ENCODE peak calls at places on chromosome 5, in eight cellular contexts. A is HCT116, Y is transverse colon, I is tibial nerve, Q is HepG2, C is breast epithelium, R is upper lobe of left lung, P is spleen. L is an unnamed sample. For H3K4me1 and H3K27me3, the result is how much of the 10 kb centered on the place peaks cover.

GRCh38 chr5:174145821-174146220 is 100.3 kb downstream of the NSG2 start:
- DNase-seq in I (no peak), C (no peak), Y (no peak), P (no peak), Q (no peak), R (no peak), A (no peak), L (no peak)

GRCh38 chr5:141260458-141261237 is 15.5 kb downstream of the PCDHB15 start:
- DNase-seq in C (no peak), Q (no peak), Y (no peak), A (no peak), P (no peak), R (no peak), I (no peak), L (no peak)

GRCh38 chr5:146291421-146292074 is 47.1 kb upstream of the POU4F3 start:
- DNase-seq in P (no peak), A (peak), C (no peak), R (no peak), I (no peak), Y (no peak), Q (peak), L (no peak)

GRCh38 chr5:120152472-120152871 is 311.6 kb upstream of the PRR16 start:
- DNase-seq in R (no peak), P (no peak), C (no peak), Q (no peak), I (no peak), Y (no peak), A (no peak), L (no peak)

GRCh38 chr5:149093625-149094024 is 30.8 kb upstream of the SH3TC2 start:
- DNase-seq in A (no peak), C (no peak), I (no peak), R (no peak), P (no peak), Y (no peak), Q (no peak), L (no peak)

GRCh38 chr5:142186821-142187594 is 78.4 kb downstream of the NDFIP1 start:
- DNase-seq in P (no peak), R (no peak), C (no peak), Q (peak), Y (no peak), I (no peak), A (no peak), L (no peak)

GRCh38 chr5:89255845-89256463 is 373.0 kb upstream of the MEF2C start:
- DNase-seq in Y (no peak), Q (no peak), P (no peak), R (no peak), C (no peak), I (no peak), A (peak), L (no peak)

GRCh38 chr5:43643327-43643726 is 40.3 kb downstream of the NNT start:
- DNase-seq in Q (no peak), P (no peak), C (no peak), R (no peak), Y (no peak), A (no peak), I (no peak), L (no peak)

GRCh38 chr5:452856-453710 is 10.1 kb downstream of the EXOC3 start:
- DNase-seq in R (peak), Y (peak), A (no peak), P (peak), I (no peak), Q (no peak), C (no peak), L (peak)

GRCh38 chr5:135484563-135485157 is 32.5 kb upstream of the TIFAB start:
- DNase-seq in C (no peak), P (no peak), A (no peak), R (peak), Y (no peak), Q (no peak), I (no peak), L (no peak)

GRCh38 chr5:113022661-113023060 is 46.1 kb downstream of the DCP2 start:
- DNase-seq in A (no peak), Q (no peak), I (no peak), R (no peak), Y (no peak), P (no peak), C (no peak), L (no peak)

GRCh38 chr5:97629281-97629680 is 446.2 kb upstream of the RIOK2 start:
- DNase-seq in I (peak), Y (no peak), A (peak), P (no peak), R (no peak), C (peak), Q (no peak), L (no peak)

GRCh38 chr5:133353741-133354140 is 258.6 kb downstream of the FSTL4 start:
- DNase-seq in Q (no peak), R (no peak), C (no peak), I (no peak), P (no peak), Y (no peak), A (no peak), L (no peak)

GRCh38 chr5:147481376-147481775 is 28.5 kb downstream of the DPYSL3 start:
- DNase-seq in A (no peak), R (no peak), Q (no peak), P (no peak), C (no peak), I (no peak), Y (no peak), L (no peak)

GRCh38 chr5:169577966-169578365 is 5.6 kb upstream of the SPDL1 start:
- DNase-seq in R (no peak), A (no peak), Y (no peak), I (no peak), P (no peak), C (no peak), Q (no peak), L (no peak)

GRCh38 chr5:14185336-14186131 is 42.4 kb downstream of the TRIO start:
- DNase-seq in C (no peak), Y (no peak), Q (no peak), I (no peak), A (no peak), R (peak), P (no peak), L (no peak)

GRCh38 chr5:67141644-67142043 is 55.0 kb downstream of the CD180 start:
- DNase-seq in A (no peak), C (no peak), Y (no peak), R (no peak), P (no peak), Q (no peak), I (no peak), L (no peak)

GRCh38 chr5:472076-472655 is 29.2 kb downstream of the EXOC3 start:
- DNase-seq in I (no peak), R (no peak), A (no peak), C (no peak), P (peak), Q (no peak), Y (peak), L (peak)

GRCh38 chr5:169161022-169161680 is 139.8 kb downstream of the SLIT3 start:
- DNase-seq in A (no peak), Y (no peak), R (no peak), I (peak), C (peak), P (no peak), Q (no peak), L (peak)

GRCh38 chr5:78776637-78777036 is 128.1 kb upstream of the LHFPL2 start:
- DNase-seq in Y (no peak), R (no peak), P (no peak), Q (peak), A (no peak), I (no peak), C (no peak), L (no peak)

GRCh38 chr5:175728885-175729828 is 71.3 kb downstream of the HRH2 start:
- DNase-seq in C (no peak), Y (no peak), I (no peak), R (no peak), A (no peak), Q (no peak), P (no peak), L (peak)

GRCh38 chr5:168432903-168433302 is 53.4 kb upstream of the RARS1 start:
- DNase-seq in Q (no peak), R (no peak), P (no peak), C (no peak), I (no peak), Y (no peak), A (no peak), L (no peak)

GRCh38 chr5:1268666-1269065 is 26.2 kb downstream of the TERT start:
- DNase-seq in R (no peak), Q (no peak), I (no peak), C (no peak), A (no peak), Y (no peak), P (no peak), L (no peak)

GRCh38 chr5:9529513-9529912 is 16.4 kb downstream of the SEMA5A start:
- DNase-seq in Y (no peak), P (no peak), I (no peak), C (no peak), A (no peak), Q (no peak), R (no peak), L (no peak)

GRCh38 chr5:67193479-67193878 is 3.1 kb downstream of the CD180 start:
- DNase-seq in C (no peak), Q (no peak), R (no peak), Y (no peak), I (no peak), A (no peak), P (no peak), L (no peak)

GRCh38 chr5:139378941-139379361 is 4.1 kb downstream of the SLC23A1 start:
- DNase-seq in R (no peak), A (no peak), C (no peak), Y (peak), Q (no peak), I (no peak), P (peak), L (peak)

GRCh38 chr5:109779036-109779735 is 89.5 kb downstream of the MAN2A1 start:
- DNase-seq in P (no peak), A (no peak), R (no peak), Q (no peak), I (no peak), C (no peak), Y (no peak), L (no peak)

GRCh38 chr5:16626696-16627264 is 10.0 kb upstream of the RETREG1 start:
- DNase-seq in C (no peak), I (no peak), Y (no peak), R (no peak), P (no peak), A (no peak), Q (no peak), L (no peak)

GRCh38 chr5:91556-92263 is at the start of gene PLEKHG4B:
- DNase-seq in Y (no peak), P (peak), C (peak), R (no peak), Q (no peak), I (no peak), A (no peak), L (no peak)

GRCh38 chr5:181158869-181159268 is 11.5 kb downstream of the OR2V2 start:
- DNase-seq in R (no peak), A (no peak), I (no peak), C (no peak), Y (no peak), P (no peak), Q (no peak), L (no peak)

GRCh38 chr5:102582706-102583105 is 83.9 kb upstream of the SLCO6A1 start:
- DNase-seq in P (no peak), Y (no peak), A (no peak), R (no peak), C (no peak), Q (no peak), I (no peak), L (no peak)

GRCh38 chr5:150780816-150781221 is 2.3 kb downstream of the SMIM3 start:
- DNase-seq in Y (peak), A (no peak), Q (no peak), C (no peak), I (no peak), R (no peak), P (no peak), L (no peak)

DNA sequence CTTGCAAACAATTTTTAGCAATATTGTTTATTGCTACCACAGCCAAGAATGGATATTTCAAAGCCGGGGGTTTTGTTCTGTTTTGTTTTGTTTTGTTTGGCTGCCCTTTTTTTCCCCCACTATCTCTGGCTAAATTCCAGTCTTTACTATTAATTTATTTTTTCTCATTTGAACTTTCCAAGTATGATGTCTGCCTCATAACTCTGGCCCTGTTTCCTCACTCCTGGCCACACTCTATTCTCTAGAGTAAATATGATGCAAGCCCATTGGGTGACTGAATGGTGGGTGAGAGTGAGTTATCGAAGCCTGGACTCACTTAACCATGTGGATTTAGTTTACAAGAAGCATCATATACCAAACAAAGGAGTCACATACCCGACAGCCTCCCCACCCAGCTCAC is 41.9 kb downstream of the WDR36 start:
- DNase-seq in Y (no peak), R (no peak), A (no peak), C (no peak), P (no peak), I (no peak), Q (no peak), L (no peak)
- H3K4me1 ChIP-seq in Y (under half), R (under half), A (under half), C (under half), P (under half), I (under half), Q (under half), L (under half)

DNA sequence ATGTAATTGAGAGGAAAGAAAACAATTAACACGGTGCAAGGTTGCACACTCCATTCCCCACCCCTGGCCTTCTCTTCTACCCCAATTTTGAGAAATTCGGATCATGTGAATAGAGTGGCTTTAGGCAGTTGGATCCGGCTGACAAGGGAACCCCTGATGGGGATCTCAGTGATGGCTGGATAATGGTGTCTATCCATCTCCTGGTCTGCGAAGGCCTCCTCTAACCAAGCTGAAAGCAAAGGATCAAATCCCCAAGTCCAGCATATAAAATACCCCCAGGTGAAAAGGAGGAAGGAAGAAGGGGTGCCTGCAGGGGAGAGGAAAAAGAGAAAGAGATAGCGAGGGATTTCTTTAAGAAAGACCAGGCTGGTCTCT is 16.0 kb downstream of the NR2F1 start:
- DNase-seq in Y (no peak), P (no peak), R (no peak), C (no peak), A (no peak), I (no peak), Q (no peak), L (no peak)
- H3K27me3 ChIP-seq in Y (half or more), P (half or more), R (half or more), C (half or more), A (under half), I (under half), Q (under half), L (under half)

GRCh38 chr5:177438468-177438867 is 8.1 kb upstream of the PRR7 start:
- DNase-seq in Y (no peak), I (no peak), R (no peak), P (no peak), Q (no peak), C (no peak), A (no peak), L (no peak)
- TF ChIP-seq POLR2A in Y (no peak), I (no peak), R (no peak), P (no peak), Q (no peak), C (no peak), A (no peak), L (no peak)

GRCh38 chr5:111739423-111739822 is 17.6 kb downstream of the NREP start:
- DNase-seq in P (no peak), I (no peak), Y (no peak), R (no peak), C (no peak), Q (no peak), A (no peak), L (no peak)
- H3K4me1 ChIP-seq in P (under half), I (half or more), Y (under half), R (under half), C (under half), Q (half or more), A (under half), L (half or more)

L was measured in sigmoid colon.